ENCODE peak calls at places on chromosome 12, in seven cellular contexts. Y is ureter, L is A673, M is NCI-H2227 treated with DMSO at 0.1 percent for 48 hours, C is posterior cingulate gyrus, N is KG1, Z is foreskin melanocyte. T is an unnamed sample.

GRCh38 chr12:12029653-12030052 is 41.1 kb upstream of the BCL2L14 start:
- DNase-seq in L (no peak), Z (no peak), N (no peak), Y (no peak), M (no peak), C (no peak), T (no peak)

GRCh38 chr12:113232787-113233585 is 11.7 kb downstream of the TPCN1 start:
- DNase-seq in N (no peak), M (peak), C (peak), L (peak), Z (no peak), Y (no peak), T (no peak)

GRCh38 chr12:84950971-84951546 is 38.5 kb upstream of the SLC6A15 start:
- DNase-seq in N (no peak), L (no peak), M (no peak), Y (no peak), Z (no peak), C (no peak), T (no peak)

GRCh38 chr12:49962861-49963765 is 1.4 kb downstream of the AQP5 start:
- DNase-seq in Z (no peak), N (no peak), Y (peak), M (no peak), L (peak), C (peak), T (no peak)

GRCh38 chr12:68336754-68337343 is 4.7 kb upstream of the MDM1 start:
- DNase-seq in M (no peak), L (peak), Y (peak), C (no peak), Z (no peak), N (no peak), T (no peak)

GRCh38 chr12:18422849-18423248 is 161.5 kb downstream of the PIK3C2G start:
- DNase-seq in Y (no peak), Z (no peak), N (no peak), L (no peak), C (no peak), M (no peak), T (no peak)

GRCh38 chr12:52395761-52396434 is 10.2 kb downstream of the KRT82 start:
- DNase-seq in N (no peak), Z (no peak), L (no peak), C (no peak), Y (no peak), M (no peak), T (no peak)

GRCh38 chr12:2877959-2878732 is 1.1 kb downstream of the RHNO1 start:
- DNase-seq in Y (no peak), M (no peak), C (no peak), L (peak), N (no peak), Z (no peak), T (peak)

GRCh38 chr12:107610030-107610859 is 75.4 kb upstream of the PWP1 start:
- DNase-seq in N (peak), C (peak), M (peak), Y (no peak), L (peak), Z (peak), T (no peak)

GRCh38 chr12:124396544-124397398 is 101.9 kb downstream of the RFLNA start:
- DNase-seq in M (no peak), Z (peak), N (no peak), L (no peak), C (no peak), Y (no peak), T (no peak)

GRCh38 chr12:102769323-102769916 is 147.6 kb downstream of the PAH start:
- DNase-seq in M (peak), L (peak), Z (peak), C (peak), N (peak), Y (peak), T (no peak)

GRCh38 chr12:95396849-95397498 is 77.0 kb upstream of the METAP2 start:
- DNase-seq in Y (no peak), C (no peak), Z (no peak), L (no peak), N (no peak), M (no peak), T (no peak)

GRCh38 chr12:123119808-123120207 is 31.1 kb downstream of the PITPNM2 start:
- DNase-seq in L (no peak), M (no peak), Z (no peak), Y (no peak), N (no peak), C (no peak), T (no peak)

GRCh38 chr12:5047094-5047493 is 3.4 kb downstream of the KCNA5 start:
- DNase-seq in M (no peak), Z (no peak), L (no peak), N (no peak), C (no peak), Y (no peak), T (no peak)

GRCh38 chr12:1660304-1661187 is 30.3 kb upstream of the ADIPOR2 start:
- DNase-seq in C (peak), Z (no peak), M (no peak), Y (peak), L (no peak), N (no peak), T (peak)

GRCh38 chr12:230925-231671 is 17.1 kb upstream of the SLC6A12 start:
- DNase-seq in M (no peak), C (peak), Y (peak), Z (no peak), L (no peak), N (no peak), T (no peak)

GRCh38 chr12:68809190-68810026 is 1.4 kb downstream of the MDM2 start:
- DNase-seq in Z (no peak), M (no peak), L (no peak), Y (no peak), C (no peak), N (no peak), T (no peak)

GRCh38 chr12:64950899-64951298 is 126.5 kb downstream of the TBC1D30 start:
- DNase-seq in L (no peak), Z (peak), Y (no peak), C (no peak), M (no peak), N (no peak), T (no peak)

GRCh38 chr12:132404435-132404855 is 75.1 kb upstream of the GALNT9 start:
- DNase-seq in L (no peak), N (no peak), Y (no peak), Z (no peak), C (no peak), M (no peak), T (no peak)

GRCh38 chr12:25423355-25423754 is 129.7 kb downstream of the LMNTD1 start:
- DNase-seq in N (no peak), L (no peak), Y (no peak), C (no peak), M (no peak), Z (no peak), T (no peak)

GRCh38 chr12:106030210-106031175 is 108.3 kb downstream of the NUAK1 start:
- DNase-seq in C (no peak), Z (peak), L (no peak), Y (no peak), N (no peak), M (no peak), T (no peak)

GRCh38 chr12:76688001-76688400 is 75.9 kb upstream of the ZDHHC17 start:
- DNase-seq in Z (no peak), Y (no peak), C (no peak), N (no peak), L (peak), M (peak), T (no peak)

GRCh38 chr12:97968641-97969171 is 506.1 kb downstream of the RMST start:
- DNase-seq in Z (no peak), N (no peak), C (no peak), M (peak), Y (no peak), L (no peak), T (no peak)

GRCh38 chr12:53231859-53232640 is at the start of gene RARG:
- DNase-seq in Z (peak), C (no peak), M (no peak), Y (peak), L (peak), N (no peak), T (no peak)

GRCh38 chr12:50924439-50925341 is 27.7 kb upstream of the HIGD1C start:
- DNase-seq in Y (peak), Z (peak), C (peak), L (peak), N (peak), M (peak), T (peak)

GRCh38 chr12:89160716-89161123 is 191.6 kb downstream of the DUSP6 start:
- DNase-seq in M (no peak), Y (peak), Z (peak), C (no peak), N (no peak), L (peak), T (peak)

GRCh38 chr12:85278598-85279448 is 1.2 kb upstream of the ALX1 start:
- DNase-seq in N (no peak), Y (no peak), C (no peak), M (no peak), L (no peak), Z (no peak), T (no peak)

GRCh38 chr12:26100966-26101744 is 23.7 kb downstream of the BHLHE41 start:
- DNase-seq in Y (peak), C (no peak), N (no peak), Z (no peak), M (no peak), L (no peak), T (no peak)

GRCh38 chr12:119363490-119363889 is 29.0 kb downstream of the CCDC60 start:
- DNase-seq in Z (no peak), L (no peak), C (no peak), M (no peak), N (no peak), Y (no peak), T (no peak)

GRCh38 chr12:108935165-108935564 is 55.3 kb downstream of the DAO start:
- DNase-seq in C (no peak), M (no peak), Y (no peak), N (no peak), L (no peak), Z (no peak), T (no peak)

GRCh38 chr12:116210131-116210530 is 67.4 kb downstream of the MED13L start:
- DNase-seq in L (no peak), M (no peak), Y (no peak), Z (no peak), C (no peak), N (no peak), T (no peak)

GRCh38 chr12:94329366-94329765 is 130.3 kb downstream of the CEP83 start:
- DNase-seq in Z (no peak), L (no peak), M (no peak), Y (no peak), N (no peak), C (no peak), T (no peak)

GRCh38 chr12:51997156-51997555 is 9.6 kb upstream of the TAMALIN start:
- DNase-seq in L (no peak), N (no peak), Y (no peak), C (no peak), Z (peak), M (no peak), T (no peak)

GRCh38 chr12:109571773-109572505 is 1.4 kb downstream of the MMAB start:
- DNase-seq in Z (no peak), N (no peak), L (no peak), C (no peak), Y (no peak), M (no peak), T (no peak)

GRCh38 chr12:92987362-92987761 is 58.3 kb upstream of the EEA1 start:
- DNase-seq in M (peak), C (no peak), N (peak), L (peak), Y (no peak), Z (peak), T (peak)

T was measured in GF-D8.